ENCODE peak calls at places on chromosome 9, in four cellular contexts. A is cardiac septum; D is activated naive CD8-positive, alpha-beta T cell treated with anti-CD3 and anti-CD28 coated beads for 36 hours; R is T-helper 17 cell. M is an unnamed sample.

GRCh38 chr9:133585481-133586367 is 23.5 kb downstream of the FAM163B start:
- DNase-seq in A (no peak), D (no peak), R (no peak), M (no peak)

GRCh38 chr9:36189978-36190377 is 743 bp upstream of the CLTA start:
- DNase-seq in A (no peak), D (no peak), R (no peak), M (no peak)

GRCh38 chr9:120375316-120375715 is 204.7 kb downstream of the CDK5RAP2 start:
- DNase-seq in A (peak), D (no peak), R (no peak), M (no peak)

GRCh38 chr9:35510745-35511428 is 21.0 kb downstream of the RUSC2 start:
- DNase-seq in A (peak), D (no peak), R (no peak), M (peak)

GRCh38 chr9:134585746-134586706 is 55.6 kb upstream of the COL5A1 start:
- DNase-seq in A (no peak), D (no peak), R (no peak), M (peak)

GRCh38 chr9:137648396-137648795 is 29.6 kb downstream of the EHMT1 start:
- DNase-seq in A (no peak), D (no peak), R (no peak), M (no peak)

GRCh38 chr9:122378236-122378635 is 7.4 kb downstream of the PTGS1 start:
- DNase-seq in A (no peak), D (no peak), R (no peak), M (no peak)

GRCh38 chr9:12785251-12785880 is 10.5 kb downstream of the LURAP1L start:
- DNase-seq in A (no peak), D (no peak), R (no peak), M (no peak)

GRCh38 chr9:127096208-127096607 is 26.2 kb downstream of the ANGPTL2 start:
- DNase-seq in A (peak), D (no peak), R (no peak), M (no peak)

GRCh38 chr9:15147471-15147870 is 159.5 kb downstream of the TTC39B start:
- DNase-seq in A (no peak), D (no peak), R (no peak), M (no peak)

GRCh38 chr9:75274781-75275180 is 186.5 kb downstream of the OSTF1 start:
- DNase-seq in A (no peak), D (no peak), R (no peak), M (no peak)

M was measured in lower leg skin.